ENCODE peak calls at places on chromosomes 2 and 18, in five cellular contexts. One of them, this sample, is unnamed.

GRCh38 chr2:118209727-118210126 is 121.5 kb downstream of the INSIG2 start:
- DNase-seq in A673: no peak
- DNase-seq in hepatocyte: no peak
- DNase-seq in cardiac muscle cell: no peak
- DNase-seq in GM23338: no peak
- DNase-seq in this sample: no peak

GRCh38 chr2:216015722-216016464 is 2.5 kb upstream of the MREG start:
- DNase-seq in A673: no peak
- DNase-seq in hepatocyte: no peak
- DNase-seq in cardiac muscle cell: no peak
- DNase-seq in GM23338: no peak
- DNase-seq in this sample: no peak

GRCh38 chr2:109470121-109470921 is 143.4 kb downstream of the SEPTIN10 start:
- DNase-seq in A673: no peak
- DNase-seq in hepatocyte: peak; percentile 39
- DNase-seq in cardiac muscle cell: no peak
- DNase-seq in GM23338: no peak
- DNase-seq in this sample: peak; percentile 24

GRCh38 chr2:217101972-217102371 is 242.1 kb upstream of the TNP1 start:
- DNase-seq in A673: no peak
- DNase-seq in hepatocyte: no peak
- DNase-seq in cardiac muscle cell: no peak
- DNase-seq in GM23338: no peak
- DNase-seq in this sample: no peak

GRCh38 chr2:217943379-217944321 is 59.1 kb downstream of the TNS1 start:
- DNase-seq in A673: peak; percentile 53
- DNase-seq in hepatocyte: peak; percentile 93
- DNase-seq in cardiac muscle cell: peak; percentile 91
- DNase-seq in GM23338: peak; percentile 88
- DNase-seq in this sample: peak; percentile 60

GRCh38 chr18:57881818-57882413 is 78.8 kb upstream of the ATP8B1 start:
- DNase-seq in A673: peak; percentile 87
- DNase-seq in hepatocyte: peak; percentile 88
- DNase-seq in cardiac muscle cell: peak; percentile 82
- DNase-seq in GM23338: peak; percentile 76
- DNase-seq in this sample: peak; percentile 78

GRCh38 chr2:128722469-128722868 is 403.8 kb upstream of the HS6ST1 start:
- DNase-seq in A673: no peak
- DNase-seq in hepatocyte: no peak
- DNase-seq in cardiac muscle cell: no peak
- DNase-seq in GM23338: no peak
- DNase-seq in this sample: no peak

GRCh38 chr2:60958361-60958760 is 59.2 kb upstream of the PEX13 start:
- DNase-seq in A673: no peak
- DNase-seq in hepatocyte: no peak
- DNase-seq in cardiac muscle cell: no peak
- DNase-seq in GM23338: no peak
- DNase-seq in this sample: no peak

GRCh38 chr18:77161954-77162353 is 29.4 kb upstream of the MBP start:
- DNase-seq in A673: no peak
- DNase-seq in hepatocyte: no peak
- DNase-seq in cardiac muscle cell: no peak
- DNase-seq in GM23338: no peak
- DNase-seq in this sample: no peak

GRCh38 chr2:8580316-8581047 is 101.4 kb upstream of the ID2 start:
- DNase-seq in A673: no peak
- DNase-seq in hepatocyte: no peak
- DNase-seq in cardiac muscle cell: no peak
- DNase-seq in GM23338: no peak
- DNase-seq in this sample: no peak

GRCh38 chr2:207487650-207488315 is 42.0 kb upstream of the CREB1 start:
- DNase-seq in A673: peak; percentile 38
- DNase-seq in hepatocyte: no peak
- DNase-seq in cardiac muscle cell: no peak
- DNase-seq in GM23338: no peak
- DNase-seq in this sample: no peak

GRCh38 chr18:12657048-12657848 is 659 bp downstream of the SPIRE1 start:
- DNase-seq in A673: peak; percentile 61
- DNase-seq in hepatocyte: peak; percentile 72
- DNase-seq in cardiac muscle cell: peak; percentile 72
- DNase-seq in GM23338: peak; percentile 50
- DNase-seq in this sample: peak; percentile 21

GRCh38 chr2:236338495-236339184 is 74.4 kb upstream of the ASB18 start:
- DNase-seq in A673: no peak
- DNase-seq in hepatocyte: peak; percentile 56
- DNase-seq in cardiac muscle cell: no peak
- DNase-seq in GM23338: peak; percentile 57
- DNase-seq in this sample: no peak

GRCh38 chr2:113234721-113235346 is 43.9 kb downstream of the PAX8 start:
- DNase-seq in A673: no peak
- DNase-seq in hepatocyte: no peak
- DNase-seq in cardiac muscle cell: no peak
- DNase-seq in GM23338: no peak
- DNase-seq in this sample: no peak

GRCh38 chr18:9823805-9824473 is 61.8 kb upstream of the TXNDC2 start:
- DNase-seq in A673: no peak
- DNase-seq in hepatocyte: no peak
- DNase-seq in cardiac muscle cell: no peak
- DNase-seq in GM23338: no peak
- DNase-seq in this sample: no peak

GRCh38 chr18:52337286-52337685 is 2.7 kb upstream of the DCC start:
- DNase-seq in A673: peak; percentile 22
- DNase-seq in hepatocyte: no peak
- DNase-seq in cardiac muscle cell: no peak
- DNase-seq in GM23338: no peak
- DNase-seq in this sample: no peak

GRCh38 chr2:187615364-187615763 is 61.1 kb upstream of the TFPI start:
- DNase-seq in A673: no peak
- DNase-seq in hepatocyte: no peak
- DNase-seq in cardiac muscle cell: no peak
- DNase-seq in GM23338: no peak
- DNase-seq in this sample: no peak

GRCh38 chr2:56416500-56417176 is 232.8 kb downstream of the CCDC85A start:
- DNase-seq in A673: no peak
- DNase-seq in hepatocyte: no peak
- DNase-seq in cardiac muscle cell: no peak
- DNase-seq in GM23338: no peak
- DNase-seq in this sample: no peak

GRCh38 chr2:99707592-99707991 is 217.8 kb upstream of the REV1 start:
- DNase-seq in A673: no peak
- DNase-seq in hepatocyte: no peak
- DNase-seq in cardiac muscle cell: no peak
- DNase-seq in GM23338: peak; percentile 50
- DNase-seq in this sample: no peak

GRCh38 chr2:21372654-21373053 is 248.9 kb downstream of the TDRD15 start:
- DNase-seq in A673: peak; percentile 46
- DNase-seq in hepatocyte: peak; percentile 54
- DNase-seq in cardiac muscle cell: peak; percentile 45
- DNase-seq in GM23338: peak; percentile 65
- DNase-seq in this sample: no peak

GRCh38 chr18:23134780-23135678 is at the start of gene CABLES1:
- DNase-seq in A673: peak; percentile 56
- DNase-seq in hepatocyte: peak; percentile 83
- DNase-seq in cardiac muscle cell: peak; percentile 69
- DNase-seq in GM23338: peak; percentile 69
- DNase-seq in this sample: peak; percentile 68

GRCh38 chr2:22737144-22737543 is 647.8 kb upstream of the KLHL29 start:
- DNase-seq in A673: peak; percentile 22
- DNase-seq in hepatocyte: peak; percentile 7
- DNase-seq in cardiac muscle cell: peak; percentile 28
- DNase-seq in GM23338: peak; percentile 2
- DNase-seq in this sample: no peak
- TF ChIP-seq CTCF in A673: peak; percentile 51
- TF ChIP-seq CTCF in hepatocyte: peak; percentile 23
- TF ChIP-seq CTCF in cardiac muscle cell: no peak
- TF ChIP-seq CTCF in GM23338: peak; percentile 28
- TF ChIP-seq CTCF in this sample: no peak

GRCh38 chr18:48711651-48712486 is 173.0 kb downstream of the CTIF start:
- DNase-seq in A673: peak; percentile 64
- DNase-seq in hepatocyte: peak; percentile 59
- DNase-seq in cardiac muscle cell: peak; percentile 64
- DNase-seq in GM23338: peak; percentile 51
- DNase-seq in this sample: peak; percentile 27
- TF ChIP-seq CTCF in A673: peak; percentile 57
- TF ChIP-seq CTCF in hepatocyte: peak; percentile 63
- TF ChIP-seq CTCF in cardiac muscle cell: peak; percentile 60
- TF ChIP-seq CTCF in GM23338: peak; percentile 67
- TF ChIP-seq CTCF in this sample: peak; percentile 31

DNA sequence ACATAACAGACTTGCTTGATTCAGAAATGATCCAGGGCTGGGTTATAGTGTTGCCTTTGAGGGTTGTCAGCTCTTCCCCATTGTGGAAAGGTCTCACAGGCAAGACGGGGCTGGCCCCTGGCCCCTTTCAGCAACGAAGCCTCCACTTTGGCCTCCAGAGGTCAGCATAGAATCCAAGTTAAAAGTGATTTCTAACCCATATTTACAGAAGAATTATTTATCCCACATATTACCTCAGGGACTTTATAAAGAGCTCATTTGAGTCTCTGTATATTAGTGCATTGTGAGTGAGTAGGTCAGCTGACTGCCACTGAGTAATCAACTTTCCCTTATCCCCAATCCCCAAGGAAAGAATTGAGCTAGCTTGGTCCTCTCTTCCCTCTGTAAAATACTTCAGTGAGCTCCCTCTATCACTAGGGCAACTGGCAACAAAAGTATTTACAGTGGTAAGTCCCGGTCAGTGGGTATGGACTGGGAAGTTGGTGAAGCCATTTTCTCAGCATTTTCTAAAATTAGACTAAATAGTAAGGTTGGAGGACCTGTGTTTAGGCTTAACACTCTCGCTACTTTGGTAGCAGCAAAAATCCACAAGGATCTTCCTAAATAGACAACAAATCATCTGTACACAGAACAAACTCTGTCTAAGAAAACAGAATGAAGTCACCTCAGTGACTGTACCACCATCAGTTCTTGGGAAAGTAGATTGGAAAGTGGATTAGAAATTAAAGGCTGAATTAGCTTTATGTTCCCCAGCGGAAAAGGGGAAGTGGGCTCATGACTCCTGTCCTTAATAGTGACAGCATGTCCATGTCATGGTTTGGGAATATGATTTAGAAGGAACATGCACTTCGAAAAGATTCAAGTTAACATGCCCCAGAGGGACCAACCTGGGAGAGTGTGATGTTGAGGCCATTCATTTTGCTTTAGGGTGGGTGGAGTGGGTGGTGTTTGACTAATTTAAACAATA is 171.0 kb upstream of the SIX3 start:
- DNase-seq in A673: no peak
- DNase-seq in hepatocyte: no peak
- DNase-seq in cardiac muscle cell: no peak
- DNase-seq in GM23338: peak; percentile 51
- DNase-seq in this sample: no peak
- TF ChIP-seq CTCF in A673: no peak
- TF ChIP-seq CTCF in hepatocyte: peak; percentile 5
- TF ChIP-seq CTCF in cardiac muscle cell: no peak
- TF ChIP-seq CTCF in GM23338: peak; percentile 62
- TF ChIP-seq CTCF in this sample: no peak

GRCh38 chr18:43420091-43420490 is 142.8 kb upstream of the SYT4 start:
- DNase-seq in A673: no peak
- DNase-seq in hepatocyte: no peak
- DNase-seq in cardiac muscle cell: no peak
- DNase-seq in GM23338: no peak
- DNase-seq in this sample: no peak
- TF ChIP-seq CTCF in A673: no peak
- TF ChIP-seq CTCF in hepatocyte: no peak
- TF ChIP-seq CTCF in cardiac muscle cell: no peak
- TF ChIP-seq CTCF in GM23338: no peak
- TF ChIP-seq CTCF in this sample: no peak

GRCh38 chr2:124027182-124027581 is 2.1 kb downstream of the CNTNAP5 start:
- DNase-seq in A673: peak; percentile 67
- DNase-seq in hepatocyte: peak; percentile 82
- DNase-seq in cardiac muscle cell: peak; percentile 80
- DNase-seq in GM23338: peak; percentile 88
- DNase-seq in this sample: peak; percentile 14
- TF ChIP-seq CTCF in A673: peak; percentile 68
- TF ChIP-seq CTCF in hepatocyte: peak; percentile 83
- TF ChIP-seq CTCF in cardiac muscle cell: peak; percentile 70
- TF ChIP-seq CTCF in GM23338: peak; percentile 65
- TF ChIP-seq CTCF in this sample: no peak

GRCh38 chr2:48984922-48985321 is 169.4 kb downstream of the FSHR start:
- DNase-seq in A673: no peak
- DNase-seq in hepatocyte: no peak
- DNase-seq in cardiac muscle cell: no peak
- DNase-seq in GM23338: no peak
- DNase-seq in this sample: no peak
- TF ChIP-seq CTCF in A673: no peak
- TF ChIP-seq CTCF in hepatocyte: no peak
- TF ChIP-seq CTCF in cardiac muscle cell: no peak
- TF ChIP-seq CTCF in GM23338: no peak
- TF ChIP-seq CTCF in this sample: no peak

DNA sequence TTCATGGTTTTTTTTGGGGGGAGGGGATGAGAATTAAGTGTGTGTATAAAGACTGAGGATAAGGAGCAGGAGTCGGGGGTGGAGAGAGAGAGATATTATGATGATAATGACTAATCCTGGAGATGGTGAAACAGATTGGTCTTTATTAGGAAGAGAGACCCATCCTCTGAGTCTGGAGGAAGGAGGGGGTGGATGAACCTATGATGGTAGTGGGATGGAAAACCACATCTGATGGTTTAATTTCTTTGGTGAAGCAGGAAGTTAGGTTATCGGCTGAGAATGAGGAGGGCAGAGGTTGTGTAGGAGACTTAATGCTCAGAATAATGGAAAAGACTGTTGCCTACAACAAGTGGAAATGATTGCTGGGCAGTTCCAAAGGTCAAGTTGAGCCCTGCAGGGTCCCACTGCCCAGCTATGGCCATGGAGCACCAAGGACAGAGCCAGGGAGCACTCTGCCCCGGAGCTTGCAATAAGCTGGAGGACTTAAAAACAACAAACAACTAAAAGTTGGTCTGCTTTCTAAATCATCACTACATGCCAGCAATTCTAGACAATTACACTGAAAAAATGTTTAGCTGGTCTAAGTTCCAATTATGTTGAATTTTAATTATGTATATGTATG is 7.9 kb downstream of the SLC16A14 start:
- DNase-seq in A673: no peak
- DNase-seq in hepatocyte: no peak
- DNase-seq in cardiac muscle cell: no peak
- DNase-seq in GM23338: no peak
- DNase-seq in this sample: no peak
- TF ChIP-seq CTCF in A673: no peak
- TF ChIP-seq CTCF in hepatocyte: no peak
- TF ChIP-seq CTCF in cardiac muscle cell: no peak
- TF ChIP-seq CTCF in GM23338: no peak
- TF ChIP-seq CTCF in this sample: no peak

GRCh38 chr2:179263015-179263414 is 1.6 kb downstream of the SESTD1 start:
- DNase-seq in A673: peak; percentile 38
- DNase-seq in hepatocyte: no peak
- DNase-seq in cardiac muscle cell: no peak
- DNase-seq in GM23338: no peak
- DNase-seq in this sample: no peak

GRCh38 chr2:179263460-179264237 is 983 bp downstream of the SESTD1 start:
- DNase-seq in A673: peak; percentile 66
- DNase-seq in hepatocyte: peak; percentile 64
- DNase-seq in cardiac muscle cell: peak; percentile 29
- DNase-seq in GM23338: peak; percentile 44
- DNase-seq in this sample: peak; percentile 37

GRCh38 chr2:179266271-179266670 is 1.6 kb upstream of the SESTD1 start:
- DNase-seq in A673: no peak
- DNase-seq in hepatocyte: no peak
- DNase-seq in cardiac muscle cell: no peak
- DNase-seq in GM23338: no peak
- DNase-seq in this sample: no peak

GRCh38 chr2:179265082-179265575 is 497 bp upstream of the SESTD1 start:
- DNase-seq in A673: peak; percentile 4
- DNase-seq in hepatocyte: no peak
- DNase-seq in cardiac muscle cell: no peak
- DNase-seq in GM23338: no peak
- DNase-seq in this sample: no peak

GRCh38 chr2:179264238-179265081 is at the start of gene SESTD1:
- DNase-seq in A673: peak; percentile 53
- DNase-seq in hepatocyte: peak; percentile 80
- DNase-seq in cardiac muscle cell: peak; percentile 82
- DNase-seq in GM23338: peak; percentile 74
- DNase-seq in this sample: peak; percentile 84
- TF ChIP-seq CTCF in A673: no peak
- TF ChIP-seq CTCF in hepatocyte: no peak
- TF ChIP-seq CTCF in cardiac muscle cell: no peak
- TF ChIP-seq CTCF in GM23338: no peak
- TF ChIP-seq CTCF in this sample: no peak